ENCODE peak calls at places on chromosomes 12 and 14, in five cellular contexts. H is CD8-positive, alpha-beta T cell; F is endodermal cell; U is kidney; Z is right atrium auricular region. L is an unnamed sample. For H3K36me3, the result is how much of the 10 kb centered on the place peaks cover.

GRCh38 chr12:7114851-7115250 is 5.8 kb upstream of the C1RL start:
- DNase-seq in H (no peak), F (no peak), U (no peak), Z (no peak), L (peak)

GRCh38 chr14:60590907-60591510 is 58.3 kb downstream of the SIX1 start:
- DNase-seq in H (no peak), F (no peak), U (no peak), Z (no peak), L (no peak)

GRCh38 chr14:56976211-56976610 is 165.9 kb upstream of the OTX2 start:
- DNase-seq in H (no peak), F (no peak), U (no peak), Z (no peak), L (no peak)

GRCh38 chr14:102591372-102591943 is 991 bp upstream of the RCOR1 start:
- DNase-seq in H (peak), F (peak), U (peak), Z (no peak), L (peak)

GRCh38 chr14:104746951-104747481 is 5.9 kb upstream of the SIVA1 start:
- DNase-seq in H (no peak), F (no peak), U (peak), Z (no peak), L (peak)

GRCh38 chr12:121346747-121347146 is 5.5 kb downstream of the ANAPC5 start:
- DNase-seq in H (no peak), F (no peak), U (no peak), Z (no peak), L (no peak)

GRCh38 chr14:22460461-22461195 is 128.4 kb downstream of the DAD1 start:
- DNase-seq in H (no peak), F (peak), U (no peak), Z (no peak), L (no peak)

GRCh38 chr14:68412505-68413496 is 380.1 kb downstream of the ZFP36L1 start:
- DNase-seq in H (no peak), F (no peak), U (no peak), Z (no peak), L (no peak)

GRCh38 chr14:30974628-30975027 is 50.8 kb upstream of the AP4S1 start:
- DNase-seq in H (no peak), F (no peak), U (no peak), Z (no peak), L (no peak)

GRCh38 chr12:81381951-81382350 is 304.1 kb downstream of the ACSS3 start:
- DNase-seq in H (no peak), F (no peak), U (no peak), Z (no peak), L (no peak)

GRCh38 chr12:21818627-21819026 is 44.1 kb upstream of the KCNJ8 start:
- DNase-seq in H (no peak), F (no peak), U (no peak), Z (no peak), L (no peak)

GRCh38 chr14:50021261-50021660 is 95.1 kb downstream of the VCPKMT start:
- DNase-seq in H (no peak), F (no peak), U (no peak), Z (no peak), L (no peak)

GRCh38 chr14:105143451-105144230 is 24.9 kb downstream of the JAG2 start:
- DNase-seq in H (no peak), F (peak), U (peak), Z (no peak), L (peak)

GRCh38 chr14:76923422-76924362 is 97.5 kb downstream of the LRRC74A start:
- DNase-seq in H (no peak), F (peak), U (no peak), Z (no peak), L (no peak)

GRCh38 chr14:64680013-64680674 is 24.1 kb upstream of the PLEKHG3 start:
- DNase-seq in H (no peak), F (no peak), U (peak), Z (no peak), L (no peak)

GRCh38 chr14:94100847-94101246 is 9.7 kb upstream of the IFI27 start:
- DNase-seq in H (no peak), F (no peak), U (no peak), Z (no peak), L (no peak)

GRCh38 chr14:47389520-47389919 is 285.9 kb downstream of the MDGA2 start:
- DNase-seq in H (no peak), F (peak), U (no peak), Z (no peak), L (no peak)

GRCh38 chr12:112909693-112910092 is 2.9 kb downstream of the OAS1 start:
- DNase-seq in H (no peak), F (no peak), U (no peak), Z (no peak), L (no peak)

GRCh38 chr14:101761881-101762529 is 496 bp downstream of the PPP2R5C start:
- DNase-seq in H (peak), F (no peak), U (peak), Z (no peak), L (no peak)

DNA sequence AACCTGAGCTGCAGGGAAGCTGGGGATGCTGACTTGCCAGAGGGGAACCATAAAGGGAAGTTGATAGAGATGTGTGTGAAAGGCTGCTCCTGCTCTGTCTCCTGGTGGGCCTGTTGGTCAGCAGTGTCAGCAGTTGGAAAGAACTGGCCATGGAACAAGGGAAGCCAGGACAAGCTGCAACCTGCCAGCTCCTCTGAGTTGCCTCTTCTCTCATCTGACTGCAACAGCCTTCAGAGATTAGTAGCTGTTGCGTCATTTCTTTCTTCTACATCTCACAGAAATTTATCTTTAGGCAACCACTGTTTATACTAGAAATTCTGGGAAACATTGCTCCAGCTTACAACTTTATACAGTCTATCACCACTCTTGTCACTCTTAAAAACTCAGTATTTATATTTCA is 224.0 kb downstream of the LRFN5 start:
- DNase-seq in H (no peak), F (peak), U (no peak), Z (no peak), L (no peak)
- H3K4me3 ChIP-seq in H (no peak), F (no peak), U (no peak), Z (no peak), L (no peak)

GRCh38 chr12:3311491-3312103 is 179.4 kb upstream of the PRMT8 start:
- DNase-seq in H (no peak), F (no peak), U (no peak), Z (no peak), L (peak)
- H3K27ac ChIP-seq in H (no peak), F (no peak), U (no peak), Z (no peak), L (no peak)

DNA sequence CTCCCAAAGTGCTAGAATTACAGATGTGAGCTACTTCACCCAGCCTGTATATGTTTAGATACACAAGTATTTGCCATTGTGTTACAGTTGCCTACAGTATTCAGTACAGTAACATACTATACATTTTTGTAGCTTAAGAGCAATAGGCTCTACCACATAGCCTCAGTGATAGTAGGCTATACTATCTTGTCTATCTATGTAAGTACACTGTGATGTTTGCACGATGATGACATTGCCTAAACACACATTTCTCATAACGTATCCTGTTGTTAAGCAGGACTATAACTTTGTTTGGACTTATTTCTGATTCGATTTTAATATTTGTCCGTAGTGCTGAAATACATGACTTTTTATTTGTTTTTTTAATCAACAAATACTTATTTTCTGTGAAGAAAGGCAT is 129.2 kb downstream of the PCNX1 start:
- DNase-seq in H (no peak), F (no peak), U (no peak), Z (no peak), L (no peak)
- H3K36me3 ChIP-seq in H (under half), F (half or more), U (under half), Z (half or more), L (half or more)

GRCh38 chr12:116264525-116265070 is 12.9 kb downstream of the MED13L start:
- DNase-seq in H (no peak), F (peak), U (no peak), Z (no peak), L (no peak)
- H3K4me3 ChIP-seq in H (no peak), F (no peak), U (no peak), Z (no peak), L (no peak)

GRCh38 chr12:87930652-87931051 is 98.5 kb downstream of the C12orf50 start:
- DNase-seq in H (no peak), F (no peak), U (no peak), Z (no peak), L (no peak)
- H3K27ac ChIP-seq in H (no peak), F (no peak), U (no peak), Z (no peak), L (no peak)

DNA sequence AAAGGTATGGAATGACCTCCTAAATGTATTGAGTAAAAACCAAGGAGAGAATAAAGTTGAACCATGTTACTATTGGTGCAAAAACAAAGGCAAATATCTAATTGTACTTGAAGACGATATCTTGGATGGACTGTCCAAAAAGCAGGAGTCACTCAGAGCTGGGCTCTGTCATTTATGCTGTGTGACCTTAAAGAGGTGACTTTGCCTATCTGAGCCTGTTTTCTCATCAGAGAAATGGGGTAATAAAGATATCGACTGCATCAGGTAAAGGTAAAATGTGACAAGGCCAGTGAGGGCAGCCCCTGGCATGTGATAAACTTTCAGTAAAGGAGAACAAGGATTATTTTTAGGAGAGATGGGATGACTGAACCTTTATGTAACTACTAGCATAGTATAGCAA is 1.8 kb upstream of the ABCB9 start:
- DNase-seq in H (no peak), F (no peak), U (no peak), Z (no peak), L (no peak)
- H3K36me3 ChIP-seq in H (under half), F (under half), U (under half), Z (under half), L (under half)

GRCh38 chr14:95475540-95476240 is 40.8 kb downstream of the SYNE3 start:
- DNase-seq in H (no peak), F (no peak), U (peak), Z (no peak), L (no peak)

GRCh38 chr14:95478309-95478708 is 38.1 kb downstream of the SYNE3 start:
- DNase-seq in H (no peak), F (no peak), U (peak), Z (no peak), L (no peak)

GRCh38 chr14:95476747-95477146 is 39.7 kb downstream of the SYNE3 start:
- DNase-seq in H (no peak), F (no peak), U (no peak), Z (no peak), L (no peak)

GRCh38 chr14:95478818-95479217 is 37.6 kb downstream of the SYNE3 start:
- DNase-seq in H (no peak), F (no peak), U (peak), Z (no peak), L (no peak)

DNA sequence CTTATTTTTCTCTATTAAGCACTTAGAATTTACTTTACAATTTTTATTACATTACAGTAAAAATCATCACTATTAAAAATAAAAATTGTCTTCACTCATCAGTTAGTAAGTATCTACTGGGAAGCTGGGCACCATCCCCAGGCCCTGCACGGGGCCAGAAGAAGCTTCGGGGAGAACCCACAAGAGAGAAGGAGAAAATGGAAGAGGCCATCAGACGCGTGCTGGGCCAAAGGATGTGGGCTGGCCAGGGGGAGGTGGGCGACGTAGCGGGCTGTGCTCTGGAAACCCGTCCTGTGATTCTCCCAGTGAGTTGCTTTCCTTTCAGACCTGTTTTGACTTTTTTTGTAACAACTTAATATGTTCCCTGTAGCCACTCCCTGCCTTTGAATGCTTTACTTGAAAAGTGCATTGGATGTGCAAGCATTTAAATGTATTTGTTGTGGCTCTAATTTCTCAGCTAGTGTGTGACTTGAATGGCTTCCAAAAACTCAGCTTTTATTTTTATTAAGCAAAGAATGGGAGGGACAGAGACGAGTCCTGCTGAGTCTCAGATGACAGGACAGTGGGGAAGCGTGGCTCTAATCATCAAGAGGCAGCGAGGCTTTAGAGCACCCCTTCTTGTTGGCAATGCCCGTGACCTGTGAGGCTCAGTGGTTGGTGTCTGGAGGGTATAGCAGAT is 38.9 kb downstream of the SYNE3 start:
- DNase-seq in H (no peak), F (no peak), U (peak), Z (no peak), L (no peak)
- H3K4me3 ChIP-seq in H (no peak), F (no peak), U (no peak), Z (no peak), L (no peak)

GRCh38 chr12:10385181-10385613 is 4.6 kb downstream of the KLRK1 start:
- DNase-seq in H (no peak), F (no peak), U (no peak), Z (no peak), L (no peak)
- H3K27ac ChIP-seq in H (peak), F (no peak), U (no peak), Z (no peak), L (no peak)